ENCODE peak calls at places on chromosomes 5 and 9, in five cellular contexts. I is uterus; S is SK-N-SH; G is stimulated activated naive CD8-positive, alpha-beta T cell treated with anti-CD3 and anti-CD28 coated beads, Interleukin-15, amount 100 ng/mL, for 72 hours; Y is HL-60. K is an unnamed sample.

GRCh38 chr5:151892393-151892792 is 32.3 kb downstream of the GLRA1 start:
- DNase-seq in I (no peak), Y (no peak), G (no peak), S (no peak), K (no peak)

GRCh38 chr5:135149229-135149955 is 115.4 kb upstream of the PITX1 start:
- DNase-seq in Y (no peak), G (peak), I (no peak), S (no peak), K (no peak)

GRCh38 chr5:137282216-137282615 is 216.9 kb downstream of the SPOCK1 start:
- DNase-seq in I (no peak), G (no peak), Y (no peak), S (no peak), K (no peak)

GRCh38 chr5:163104496-163104895 is 332.9 kb upstream of the CCNG1 start:
- DNase-seq in I (no peak), G (no peak), S (no peak), Y (no peak), K (no peak)

GRCh38 chr9:106405871-106406435 is 457.0 kb upstream of the ZNF462 start:
- DNase-seq in I (no peak), S (no peak), Y (no peak), G (no peak), K (no peak)

GRCh38 chr9:16152276-16153065 is 599.6 kb downstream of the CCDC171 start:
- DNase-seq in I (no peak), Y (no peak), S (no peak), G (no peak), K (no peak)

GRCh38 chr5:50445281-50445949 is 4.3 kb upstream of the EMB start:
- DNase-seq in G (no peak), S (no peak), Y (peak), I (no peak), K (peak)

GRCh38 chr9:7976167-7976755 is 176.7 kb upstream of the DMAC1 start:
- DNase-seq in Y (peak), G (peak), S (no peak), I (no peak), K (peak)

GRCh38 chr9:7103382-7104170 is 345.8 kb downstream of the KDM4C start:
- DNase-seq in S (peak), Y (peak), G (no peak), I (no peak), K (no peak)

GRCh38 chr9:33117306-33117705 is 40.8 kb upstream of the SMU1 start:
- DNase-seq in I (no peak), S (no peak), G (no peak), Y (no peak), K (no peak)

GRCh38 chr5:95163079-95163478 is 121.8 kb downstream of the MCTP1 start:
- DNase-seq in G (no peak), I (no peak), S (no peak), Y (no peak), K (no peak)

GRCh38 chr5:154189256-154189818 is 1.2 kb upstream of the GALNT10 start:
- DNase-seq in I (no peak), Y (no peak), S (peak), G (no peak), K (no peak)

GRCh38 chr9:91583996-91584395 is 160.4 kb upstream of the NFIL3 start:
- DNase-seq in S (no peak), I (no peak), G (no peak), Y (no peak), K (no peak)

GRCh38 chr9:128987800-128988199 is 40.3 kb downstream of the NUP188 start:
- DNase-seq in Y (no peak), S (no peak), I (no peak), G (no peak), K (no peak)

GRCh38 chr5:68898961-68899471 is 194.8 kb upstream of the SLC30A5 start:
- DNase-seq in G (no peak), I (no peak), Y (no peak), S (no peak), K (no peak)

GRCh38 chr5:138138949-138139775 is at the start of gene NME5:
- DNase-seq in G (peak), Y (no peak), I (peak), S (peak), K (no peak)

GRCh38 chr5:42948961-42949347 is 91.2 kb downstream of the ANXA2R start:
- DNase-seq in I (no peak), Y (no peak), S (no peak), G (no peak), K (no peak)

GRCh38 chr9:134681061-134681661 is 39.6 kb downstream of the COL5A1 start:
- DNase-seq in G (no peak), Y (no peak), S (no peak), I (no peak), K (no peak)

GRCh38 chr9:99680191-99680590 is 141.5 kb upstream of the NR4A3 start:
- DNase-seq in I (no peak), S (no peak), G (no peak), Y (no peak), K (no peak)

GRCh38 chr9:87336914-87337333 is 160.7 kb upstream of the DAPK1 start:
- DNase-seq in Y (peak), I (peak), G (no peak), S (peak), K (no peak)

GRCh38 chr9:33921967-33922895 is 105.3 kb downstream of the UBE2R2 start:
- DNase-seq in S (peak), I (no peak), G (peak), Y (no peak), K (no peak)

GRCh38 chr5:108168915-108169314 is 213.0 kb downstream of the FBXL17 start:
- DNase-seq in S (no peak), Y (no peak), G (no peak), I (no peak), K (no peak)

GRCh38 chr9:89177021-89177400 is 1.6 kb downstream of the SHC3 start:
- DNase-seq in G (no peak), S (peak), I (no peak), Y (no peak), K (no peak)

GRCh38 chr9:33024126-33024965 is 727 bp upstream of the DNAJA1 start:
- DNase-seq in S (peak), Y (no peak), G (peak), I (no peak), K (no peak)

GRCh38 chr5:171386006-171386671 is 1.5 kb upstream of the NPM1 start:
- DNase-seq in Y (no peak), G (no peak), S (no peak), I (no peak), K (no peak)

GRCh38 chr9:133056533-133056932 is 5.2 kb upstream of the CEL start:
- DNase-seq in I (no peak), G (no peak), Y (no peak), S (no peak), K (no peak)

GRCh38 chr5:37005946-37006540 is 129.5 kb downstream of the NIPBL start:
- DNase-seq in S (peak), G (no peak), I (no peak), Y (no peak), K (no peak)

GRCh38 chr9:102631559-102631958 is 363.6 kb upstream of the CYLC2 start:
- DNase-seq in Y (no peak), S (no peak), G (no peak), I (no peak), K (no peak)

GRCh38 chr5:112555691-112556090 is 136.6 kb upstream of the EPB41L4A start:
- DNase-seq in Y (no peak), S (no peak), I (no peak), G (no peak), K (no peak)